ENCODE peak calls at places on chromosomes 12 and 14, in eight cellular contexts. U is NCI-H1092 treated with DMSO at 0.1 percent for 48 hours; Y is activated CD4-positive, alpha-beta T cell treated with anti-CD3 and anti-CD28 coated beads for 1 hour; Q is HT1080; P is left lung; L is mesenchymal stem cell; V is ACHN; I is retinal pigment epithelial cell. J is an unnamed sample.

GRCh38 chr12:126418357-126418756 is 1353.1 kb downstream of the AACS start:
- DNase-seq in U (no peak), Y (no peak), Q (no peak), P (no peak), L (no peak), V (no peak), I (no peak), J (no peak)

GRCh38 chr12:132393245-132393795 is 63.9 kb upstream of the GALNT9 start:
- DNase-seq in U (no peak), Y (no peak), Q (peak), P (peak), L (no peak), V (peak), I (no peak), J (no peak)

GRCh38 chr12:70543444-70543843 is 93.8 kb downstream of the PTPRB start:
- DNase-seq in U (no peak), Y (no peak), Q (peak), P (no peak), L (peak), V (peak), I (peak), J (peak)

GRCh38 chr14:106605548-106606448 is 1079.4 kb downstream of the TMEM121 start:
- DNase-seq in U (no peak), Y (peak), Q (peak), P (peak), L (no peak), V (no peak), I (no peak), J (no peak)

GRCh38 chr12:107590369-107591094 is 95.1 kb upstream of the PWP1 start:
- DNase-seq in U (no peak), Y (no peak), Q (no peak), P (no peak), L (no peak), V (no peak), I (no peak), J (no peak)

GRCh38 chr12:95204141-95204866 is 13.0 kb downstream of the FGD6 start:
- DNase-seq in U (no peak), Y (no peak), Q (peak), P (peak), L (peak), V (peak), I (peak), J (peak)

GRCh38 chr12:117140397-117141096 is 41.3 kb upstream of the TESC start:
- DNase-seq in U (peak), Y (no peak), Q (no peak), P (peak), L (no peak), V (no peak), I (no peak), J (no peak)

GRCh38 chr12:105667880-105668279 is 337.4 kb downstream of the C12orf75 start:
- DNase-seq in U (no peak), Y (no peak), Q (no peak), P (no peak), L (no peak), V (no peak), I (no peak), J (no peak)

GRCh38 chr12:4109826-4110225 is 163.7 kb upstream of the CCND2 start:
- DNase-seq in U (no peak), Y (no peak), Q (no peak), P (no peak), L (no peak), V (no peak), I (no peak), J (no peak)

GRCh38 chr12:58537278-58537677 is 383.0 kb downstream of the LRIG3 start:
- DNase-seq in U (no peak), Y (no peak), Q (peak), P (no peak), L (peak), V (no peak), I (no peak), J (peak)

GRCh38 chr14:64719601-64720000 is 15.4 kb downstream of the PLEKHG3 start:
- DNase-seq in U (no peak), Y (no peak), Q (no peak), P (peak), L (peak), V (no peak), I (no peak), J (no peak)

GRCh38 chr12:116180448-116180847 is 97.0 kb downstream of the MED13L start:
- DNase-seq in U (no peak), Y (no peak), Q (no peak), P (no peak), L (no peak), V (no peak), I (no peak), J (no peak)

GRCh38 chr14:23567186-23568020 is at the start of gene AP1G2:
- DNase-seq in U (peak), Y (peak), Q (peak), P (peak), L (peak), V (peak), I (peak), J (peak)

GRCh38 chr12:87469295-87469694 is 559.9 kb downstream of the C12orf50 start:
- DNase-seq in U (no peak), Y (no peak), Q (peak), P (no peak), L (no peak), V (no peak), I (peak), J (peak)

GRCh38 chr12:113240395-113240794 is 19.1 kb downstream of the TPCN1 start:
- DNase-seq in U (no peak), Y (no peak), Q (no peak), P (no peak), L (no peak), V (no peak), I (no peak), J (no peak)

GRCh38 chr14:33709711-33710110 is 241.2 kb downstream of the EGLN3 start:
- DNase-seq in U (no peak), Y (no peak), Q (no peak), P (no peak), L (no peak), V (no peak), I (no peak), J (no peak)

GRCh38 chr12:28868414-28868813 is 280.7 kb upstream of the FAR2 start:
- DNase-seq in U (no peak), Y (no peak), Q (no peak), P (no peak), L (peak), V (no peak), I (no peak), J (peak)

GRCh38 chr12:110689002-110689600 is at the start of gene HVCN1:
- DNase-seq in U (no peak), Y (no peak), Q (no peak), P (peak), L (peak), V (no peak), I (no peak), J (peak)